ENCODE peak calls at places on chromosomes 13 and 19, in five cellular contexts. V is neuronal stem cell, M is GM12864, Q is A549, K is endodermal cell. S is an unnamed sample.

GRCh38 chr19:53183146-53183545 is 10.0 kb downstream of the ZNF665 start:
- DNase-seq in Q (no peak), M (no peak), K (no peak), V (no peak), S (no peak)

GRCh38 chr19:50230379-50231351 is 27.2 kb downstream of the MYH14 start:
- DNase-seq in V (no peak), Q (no peak), M (no peak), K (peak; percentile 91), S (no peak)

GRCh38 chr19:20612711-20613316 is 47.2 kb upstream of the ZNF737 start:
- DNase-seq in M (no peak), Q (no peak), K (no peak), V (no peak), S (no peak)

GRCh38 chr13:28527629-28528028 is 32.7 kb upstream of the FLT1 start:
- DNase-seq in V (no peak), Q (no peak), K (no peak), M (no peak), S (no peak)

GRCh38 chr19:5330307-5330720 is 10.3 kb downstream of the PTPRS start:
- DNase-seq in K (no peak), Q (no peak), M (peak; percentile 29), V (no peak), S (peak; percentile 83)

GRCh38 chr13:50268500-50268899 is 253.3 kb downstream of the KCNRG start:
- DNase-seq in V (no peak), Q (no peak), K (no peak), M (no peak), S (no peak)

GRCh38 chr19:18672606-18673337 is 10.7 kb upstream of the CRTC1 start:
- DNase-seq in V (no peak), Q (peak; percentile 39), K (no peak), M (no peak), S (no peak)

GRCh38 chr13:51534075-51534817 is 50.0 kb upstream of the WDFY2 start:
- DNase-seq in K (no peak), Q (no peak), V (no peak), M (no peak), S (no peak)

GRCh38 chr19:28961772-28962500 is 251.0 kb downstream of the UQCRFS1 start:
- DNase-seq in K (no peak), Q (no peak), M (no peak), V (no peak), S (no peak)

GRCh38 chr13:94764576-94765321 is 52.4 kb upstream of the SOX21 start:
- DNase-seq in Q (no peak), K (no peak), M (no peak), V (peak; percentile 8), S (peak; percentile 79)

GRCh38 chr13:41611385-41611784 is 154.0 kb downstream of the RGCC start:
- DNase-seq in K (no peak), M (no peak), Q (no peak), V (no peak), S (no peak)

GRCh38 chr19:5086232-5086631 is 117.3 kb downstream of the KDM4B start:
- DNase-seq in M (no peak), K (no peak), Q (no peak), V (no peak), S (no peak)

GRCh38 chr19:19732579-19733501 is at the start of gene ZNF14:
- DNase-seq in Q (peak; percentile 92), M (peak; percentile 90), V (peak; percentile 85), K (peak; percentile 98), S (peak; percentile 92)

GRCh38 chr19:11693505-11694499 is 44.9 kb downstream of the ZNF823 start:
- DNase-seq in V (no peak), Q (no peak), M (no peak), K (peak; percentile 84), S (peak; percentile 48)

GRCh38 chr19:1609680-1610474 is 4.6 kb upstream of the UQCR11 start:
- DNase-seq in K (no peak), M (no peak), Q (no peak), V (no peak), S (no peak)

GRCh38 chr13:106139407-106139806 is 396.1 kb downstream of the EFNB2 start:
- DNase-seq in K (no peak), M (no peak), V (no peak), Q (no peak), S (no peak)
- H3K4me3 ChIP-seq in K (no peak overlapping the region), M (no peak overlapping the region), V (no peak overlapping the region), Q (no peak overlapping the region), S (no peak overlapping the region)

DNA sequence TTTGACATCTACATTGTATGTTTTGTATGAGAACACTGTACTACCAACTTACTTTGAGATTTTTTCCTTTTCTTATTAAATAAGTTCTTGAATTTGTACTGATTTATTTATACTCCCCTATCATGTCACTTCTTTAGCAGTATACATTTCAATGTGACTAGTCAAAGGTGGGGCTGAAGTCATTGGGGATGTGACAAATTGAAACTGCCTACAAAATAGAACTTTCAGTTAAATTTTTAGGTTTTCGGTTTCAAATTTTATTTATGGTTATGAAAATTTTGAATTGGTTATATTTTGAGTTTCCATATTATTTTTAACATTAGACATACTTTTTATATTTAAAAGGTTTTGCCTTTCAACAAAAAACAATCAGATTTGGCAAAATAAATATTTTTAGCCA is 221.6 kb downstream of the NBEA start:
- DNase-seq in K (no peak), V (no peak), M (peak; percentile 48), Q (no peak), S (no peak)
- H3K4me3 ChIP-seq in K (no peak overlapping the region), V (no peak overlapping the region), M (no peak overlapping the region), Q (no peak overlapping the region), S (no peak overlapping the region)

GRCh38 chr19:407501-408440 is 1.2 kb downstream of the C2CD4C start:
- DNase-seq in K (peak; percentile 53), M (no peak), Q (no peak), V (no peak), S (no peak)
- H3K4me3 ChIP-seq in K (peak overlapping the region; percentile 73), M (no peak overlapping the region), Q (no peak overlapping the region), V (peak overlapping the region; percentile 89), S (no peak overlapping the region)

GRCh38 chr13:44263920-44264610 is 109.6 kb upstream of the SERP2 start:
- DNase-seq in K (no peak), V (no peak), Q (no peak), M (no peak), S (no peak)

GRCh38 chr13:44257806-44258205 is 115.8 kb upstream of the SERP2 start:
- DNase-seq in Q (no peak), K (no peak), M (no peak), V (no peak), S (no peak)

GRCh38 chr13:44259045-44260042 is 114.3 kb upstream of the SERP2 start:
- DNase-seq in M (peak; percentile 51), Q (peak; percentile 32), K (no peak), V (no peak), S (no peak)
- H3K4me3 ChIP-seq in M (peak overlapping the region; percentile 8), Q (no peak overlapping the region), K (no peak overlapping the region), V (no peak overlapping the region), S (no peak overlapping the region)

GRCh38 chr19:7944177-7944761 is 803 bp upstream of the TIMM44 start:
- DNase-seq in V (peak; percentile 89), K (peak; percentile 95), Q (peak; percentile 86), M (peak; percentile 79), S (peak; percentile 90)
- H3K4me3 ChIP-seq in V (peak overlapping the region; percentile 84), K (peak overlapping the region; percentile 86), Q (peak overlapping the region; percentile 72), M (peak overlapping the region; percentile 88), S (peak overlapping the region; percentile 75)

DNA sequence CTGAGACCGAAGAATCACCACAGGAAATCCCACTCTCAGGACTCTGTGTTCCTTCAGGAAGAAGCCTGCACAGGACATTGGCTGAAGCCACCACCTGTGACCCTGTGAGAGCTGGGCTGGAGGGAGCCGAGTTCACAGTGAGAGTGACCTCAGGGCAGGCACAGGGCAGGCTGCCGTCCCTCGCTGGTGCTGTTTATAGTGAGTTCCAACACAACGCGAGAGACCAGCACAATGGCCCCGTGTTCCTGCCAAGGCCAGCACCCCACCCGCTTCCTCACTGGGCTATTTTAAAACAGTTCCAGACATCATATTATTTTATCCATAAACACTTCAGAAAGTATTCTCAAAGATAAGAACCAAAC is 18.4 kb upstream of the GAS6 start:
- DNase-seq in K (no peak), V (no peak), M (no peak), Q (no peak), S (no peak)
- H3K4me3 ChIP-seq in K (no peak overlapping the region), V (no peak overlapping the region), M (no peak overlapping the region), Q (no peak overlapping the region), S (no peak overlapping the region)

DNA sequence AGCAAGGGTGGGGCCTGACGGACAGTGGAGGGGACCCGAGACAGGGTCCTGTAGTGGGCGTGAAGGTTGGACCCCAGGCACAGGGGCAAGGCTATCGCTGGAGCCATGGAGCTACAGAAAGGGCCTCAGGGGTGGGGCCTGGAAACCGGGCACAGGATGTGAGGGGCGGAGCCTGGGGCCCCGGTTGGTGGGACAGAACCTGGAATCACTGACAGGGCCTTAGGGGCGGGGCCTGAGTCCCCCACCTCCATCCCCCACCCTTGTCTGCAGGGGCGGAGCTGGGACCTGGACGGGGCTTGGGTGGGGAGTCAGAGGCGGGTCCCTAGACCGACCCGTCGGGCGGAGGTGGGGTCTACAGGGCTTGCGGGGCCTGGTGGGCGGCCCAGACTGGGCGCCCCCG is 26.0 kb downstream of the DCAF15 start:
- DNase-seq in V (peak; percentile 85), M (no peak), K (peak; percentile 100), Q (no peak), S (no peak)
- H3K4me3 ChIP-seq in V (no peak overlapping the region), M (no peak overlapping the region), K (no peak overlapping the region), Q (no peak overlapping the region), S (no peak overlapping the region)

DNA sequence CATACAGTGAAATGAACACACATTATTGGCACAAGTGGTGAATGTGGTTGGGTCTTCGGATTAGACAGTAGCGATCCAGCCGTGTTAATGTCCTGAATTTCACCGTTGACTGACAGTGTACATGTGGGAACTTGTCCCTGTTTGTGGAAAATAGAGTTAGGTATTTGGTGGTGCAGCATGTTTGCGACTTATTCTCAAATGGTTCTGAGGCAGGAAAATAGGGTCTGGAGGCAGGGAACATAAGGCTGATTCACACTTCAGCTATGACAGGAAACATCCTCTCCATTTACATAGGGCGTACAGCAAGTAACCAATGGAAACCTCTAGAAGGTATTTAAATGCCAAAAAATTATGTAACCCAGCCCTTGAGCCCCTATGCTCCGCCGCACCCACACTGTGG is 4.2 kb downstream of the LGALS7B start:
- DNase-seq in Q (no peak), V (no peak), K (no peak), M (no peak), S (no peak)
- H3K4me3 ChIP-seq in Q (no peak overlapping the region), V (no peak overlapping the region), K (no peak overlapping the region), M (no peak overlapping the region), S (no peak overlapping the region)

GRCh38 chr19:46633130-46633529 is 2.9 kb downstream of the GNG8 start:
- DNase-seq in K (no peak), V (no peak), M (no peak), Q (no peak), S (no peak)

GRCh38 chr19:46637224-46637623 is 1.2 kb upstream of the GNG8 start:
- DNase-seq in K (no peak), V (no peak), M (no peak), Q (no peak), S (no peak)

GRCh38 chr19:46634045-46634655 is 1.9 kb downstream of the GNG8 start:
- DNase-seq in V (peak; percentile 89), M (peak; percentile 64), K (peak; percentile 99), Q (peak; percentile 96), S (peak; percentile 80)

GRCh38 chr19:46634656-46635218 is 1.3 kb downstream of the GNG8 start:
- DNase-seq in M (no peak), K (peak; percentile 70), V (no peak), Q (no peak), S (no peak)

GRCh38 chr19:46635920-46636761 is at the start of gene GNG8:
- DNase-seq in Q (no peak), V (no peak), K (peak; percentile 76), M (no peak), S (no peak)
- H3K4me3 ChIP-seq in Q (peak within 1 kb of the TSS; percentile 53), V (peak within 1 kb of the TSS; percentile 70), K (no peak within 1 kb of the TSS), M (no peak within 1 kb of the TSS), S (no peak within 1 kb of the TSS)

S was measured in Jurkat, Clone E6-1.